ENCODE peak calls at places on chromosome 17, in ten cellular contexts. One of them, this sample, is unnamed.

GRCh38 chr17:78852709-78853111 is 12.1 kb upstream of the USP36 start:
- DNase-seq in RPMI8226: no peak
- DNase-seq in choroid plexus epithelial cell: no peak
- DNase-seq in dermis blood vessel endothelial cell: peak; percentile 33
- DNase-seq in T-cell: no peak
- DNase-seq in frontal cortex: no peak
- DNase-seq in NCI-H526: no peak
- DNase-seq in C1 segment of cervical spinal cord: no peak
- DNase-seq in activated T-helper 1 cell treated with anti-CD3 and anti-CD28 coated beads, Interleukin-12 subunit alpha, Interleukin-12 subunit beta, Interleukin-2, Interleukin-4 antibody, amounts not matched to agents 30 ng/mL and 10 ng/mL and 1 ng/mL, durations not matched to agents 14 hours and 24 hours and 36 hours: no peak
- DNase-seq in activated CD4-positive, alpha-beta T cell treated with anti-CD3 and anti-CD28 coated beads for 24 hours: no peak
- DNase-seq in this sample: no peak

GRCh38 chr17:42274812-42275526 is 1.2 kb downstream of the STAT5B start:
- DNase-seq in T-cell: no peak
- DNase-seq in choroid plexus epithelial cell: peak; percentile 48
- DNase-seq in C1 segment of cervical spinal cord: no peak
- DNase-seq in RPMI8226: no peak
- DNase-seq in activated T-helper 1 cell treated with anti-CD3 and anti-CD28 coated beads, Interleukin-12 subunit alpha, Interleukin-12 subunit beta, Interleukin-2, Interleukin-4 antibody, amounts not matched to agents 30 ng/mL and 10 ng/mL and 1 ng/mL, durations not matched to agents 14 hours and 24 hours and 36 hours: no peak
- DNase-seq in NCI-H526: no peak
- DNase-seq in activated CD4-positive, alpha-beta T cell treated with anti-CD3 and anti-CD28 coated beads for 24 hours: no peak
- DNase-seq in frontal cortex: no peak
- DNase-seq in dermis blood vessel endothelial cell: no peak
- DNase-seq in this sample: no peak

GRCh38 chr17:9234404-9234945 is 213.2 kb downstream of the NTN1 start:
- DNase-seq in RPMI8226: no peak
- DNase-seq in frontal cortex: no peak
- DNase-seq in dermis blood vessel endothelial cell: no peak
- DNase-seq in T-cell: no peak
- DNase-seq in C1 segment of cervical spinal cord: no peak
- DNase-seq in activated CD4-positive, alpha-beta T cell treated with anti-CD3 and anti-CD28 coated beads for 24 hours: no peak
- DNase-seq in choroid plexus epithelial cell: no peak
- DNase-seq in activated T-helper 1 cell treated with anti-CD3 and anti-CD28 coated beads, Interleukin-12 subunit alpha, Interleukin-12 subunit beta, Interleukin-2, Interleukin-4 antibody, amounts not matched to agents 30 ng/mL and 10 ng/mL and 1 ng/mL, durations not matched to agents 14 hours and 24 hours and 36 hours: no peak
- DNase-seq in NCI-H526: no peak
- DNase-seq in this sample: no peak

GRCh38 chr17:28950017-28950751 is 1.1 kb downstream of the PHF12 start:
- DNase-seq in choroid plexus epithelial cell: peak; percentile 54
- DNase-seq in T-cell: peak; percentile 69
- DNase-seq in dermis blood vessel endothelial cell: peak; percentile 58
- DNase-seq in C1 segment of cervical spinal cord: peak; percentile 41
- DNase-seq in NCI-H526: peak; percentile 37
- DNase-seq in activated T-helper 1 cell treated with anti-CD3 and anti-CD28 coated beads, Interleukin-12 subunit alpha, Interleukin-12 subunit beta, Interleukin-2, Interleukin-4 antibody, amounts not matched to agents 30 ng/mL and 10 ng/mL and 1 ng/mL, durations not matched to agents 14 hours and 24 hours and 36 hours: peak; percentile 45
- DNase-seq in frontal cortex: peak; percentile 56
- DNase-seq in activated CD4-positive, alpha-beta T cell treated with anti-CD3 and anti-CD28 coated beads for 24 hours: peak; percentile 34
- DNase-seq in RPMI8226: peak; percentile 46
- DNase-seq in this sample: peak; percentile 56

GRCh38 chr17:37691807-37692206 is 48.6 kb upstream of the DDX52 start:
- DNase-seq in activated CD4-positive, alpha-beta T cell treated with anti-CD3 and anti-CD28 coated beads for 24 hours: no peak
- DNase-seq in RPMI8226: no peak
- DNase-seq in activated T-helper 1 cell treated with anti-CD3 and anti-CD28 coated beads, Interleukin-12 subunit alpha, Interleukin-12 subunit beta, Interleukin-2, Interleukin-4 antibody, amounts not matched to agents 30 ng/mL and 10 ng/mL and 1 ng/mL, durations not matched to agents 14 hours and 24 hours and 36 hours: no peak
- DNase-seq in dermis blood vessel endothelial cell: no peak
- DNase-seq in C1 segment of cervical spinal cord: no peak
- DNase-seq in NCI-H526: no peak
- DNase-seq in frontal cortex: no peak
- DNase-seq in T-cell: no peak
- DNase-seq in choroid plexus epithelial cell: no peak
- DNase-seq in this sample: no peak

GRCh38 chr17:66775881-66776400 is 59.0 kb upstream of the CACNG5 start:
- DNase-seq in dermis blood vessel endothelial cell: no peak
- DNase-seq in T-cell: no peak
- DNase-seq in activated T-helper 1 cell treated with anti-CD3 and anti-CD28 coated beads, Interleukin-12 subunit alpha, Interleukin-12 subunit beta, Interleukin-2, Interleukin-4 antibody, amounts not matched to agents 30 ng/mL and 10 ng/mL and 1 ng/mL, durations not matched to agents 14 hours and 24 hours and 36 hours: no peak
- DNase-seq in activated CD4-positive, alpha-beta T cell treated with anti-CD3 and anti-CD28 coated beads for 24 hours: no peak
- DNase-seq in choroid plexus epithelial cell: no peak
- DNase-seq in RPMI8226: no peak
- DNase-seq in NCI-H526: no peak
- DNase-seq in frontal cortex: no peak
- DNase-seq in C1 segment of cervical spinal cord: no peak
- DNase-seq in this sample: no peak

GRCh38 chr17:49633250-49633649 is 44.6 kb downstream of the SPOP start:
- DNase-seq in dermis blood vessel endothelial cell: no peak
- DNase-seq in frontal cortex: no peak
- DNase-seq in NCI-H526: no peak
- DNase-seq in activated CD4-positive, alpha-beta T cell treated with anti-CD3 and anti-CD28 coated beads for 24 hours: no peak
- DNase-seq in T-cell: no peak
- DNase-seq in RPMI8226: no peak
- DNase-seq in choroid plexus epithelial cell: no peak
- DNase-seq in C1 segment of cervical spinal cord: no peak
- DNase-seq in activated T-helper 1 cell treated with anti-CD3 and anti-CD28 coated beads, Interleukin-12 subunit alpha, Interleukin-12 subunit beta, Interleukin-2, Interleukin-4 antibody, amounts not matched to agents 30 ng/mL and 10 ng/mL and 1 ng/mL, durations not matched to agents 14 hours and 24 hours and 36 hours: no peak
- DNase-seq in this sample: no peak

GRCh38 chr17:77459018-77459755 is 318.4 kb downstream of the SEC14L1 start:
- DNase-seq in dermis blood vessel endothelial cell: no peak
- DNase-seq in T-cell: no peak
- DNase-seq in NCI-H526: no peak
- DNase-seq in choroid plexus epithelial cell: no peak
- DNase-seq in RPMI8226: no peak
- DNase-seq in frontal cortex: no peak
- DNase-seq in C1 segment of cervical spinal cord: no peak
- DNase-seq in activated CD4-positive, alpha-beta T cell treated with anti-CD3 and anti-CD28 coated beads for 24 hours: no peak
- DNase-seq in activated T-helper 1 cell treated with anti-CD3 and anti-CD28 coated beads, Interleukin-12 subunit alpha, Interleukin-12 subunit beta, Interleukin-2, Interleukin-4 antibody, amounts not matched to agents 30 ng/mL and 10 ng/mL and 1 ng/mL, durations not matched to agents 14 hours and 24 hours and 36 hours: no peak
- DNase-seq in this sample: no peak

GRCh38 chr17:77155125-77155524 is 14.4 kb downstream of the SEC14L1 start:
- DNase-seq in activated T-helper 1 cell treated with anti-CD3 and anti-CD28 coated beads, Interleukin-12 subunit alpha, Interleukin-12 subunit beta, Interleukin-2, Interleukin-4 antibody, amounts not matched to agents 30 ng/mL and 10 ng/mL and 1 ng/mL, durations not matched to agents 14 hours and 24 hours and 36 hours: no peak
- DNase-seq in C1 segment of cervical spinal cord: no peak
- DNase-seq in NCI-H526: no peak
- DNase-seq in RPMI8226: no peak
- DNase-seq in T-cell: no peak
- DNase-seq in dermis blood vessel endothelial cell: no peak
- DNase-seq in choroid plexus epithelial cell: no peak
- DNase-seq in frontal cortex: no peak
- DNase-seq in activated CD4-positive, alpha-beta T cell treated with anti-CD3 and anti-CD28 coated beads for 24 hours: no peak
- DNase-seq in this sample: no peak

GRCh38 chr17:66466933-66467367 is 164.5 kb downstream of the PRKCA start:
- DNase-seq in choroid plexus epithelial cell: peak; percentile 99
- DNase-seq in T-cell: no peak
- DNase-seq in frontal cortex: no peak
- DNase-seq in activated T-helper 1 cell treated with anti-CD3 and anti-CD28 coated beads, Interleukin-12 subunit alpha, Interleukin-12 subunit beta, Interleukin-2, Interleukin-4 antibody, amounts not matched to agents 30 ng/mL and 10 ng/mL and 1 ng/mL, durations not matched to agents 14 hours and 24 hours and 36 hours: peak; percentile 55
- DNase-seq in NCI-H526: no peak
- DNase-seq in RPMI8226: no peak
- DNase-seq in C1 segment of cervical spinal cord: no peak
- DNase-seq in dermis blood vessel endothelial cell: peak; percentile 96
- DNase-seq in activated CD4-positive, alpha-beta T cell treated with anti-CD3 and anti-CD28 coated beads for 24 hours: peak; percentile 32
- DNase-seq in this sample: no peak

GRCh38 chr17:27980035-27980434 is 62.4 kb upstream of the NLK start:
- DNase-seq in C1 segment of cervical spinal cord: no peak
- DNase-seq in NCI-H526: no peak
- DNase-seq in T-cell: no peak
- DNase-seq in choroid plexus epithelial cell: peak; percentile 76
- DNase-seq in dermis blood vessel endothelial cell: peak; percentile 100
- DNase-seq in activated T-helper 1 cell treated with anti-CD3 and anti-CD28 coated beads, Interleukin-12 subunit alpha, Interleukin-12 subunit beta, Interleukin-2, Interleukin-4 antibody, amounts not matched to agents 30 ng/mL and 10 ng/mL and 1 ng/mL, durations not matched to agents 14 hours and 24 hours and 36 hours: no peak
- DNase-seq in RPMI8226: no peak
- DNase-seq in frontal cortex: no peak
- DNase-seq in activated CD4-positive, alpha-beta T cell treated with anti-CD3 and anti-CD28 coated beads for 24 hours: no peak
- DNase-seq in this sample: no peak

GRCh38 chr17:72411124-72411563 is 290.3 kb downstream of the SOX9 start:
- DNase-seq in activated CD4-positive, alpha-beta T cell treated with anti-CD3 and anti-CD28 coated beads for 24 hours: no peak
- DNase-seq in frontal cortex: no peak
- DNase-seq in choroid plexus epithelial cell: no peak
- DNase-seq in RPMI8226: no peak
- DNase-seq in activated T-helper 1 cell treated with anti-CD3 and anti-CD28 coated beads, Interleukin-12 subunit alpha, Interleukin-12 subunit beta, Interleukin-2, Interleukin-4 antibody, amounts not matched to agents 30 ng/mL and 10 ng/mL and 1 ng/mL, durations not matched to agents 14 hours and 24 hours and 36 hours: no peak
- DNase-seq in C1 segment of cervical spinal cord: no peak
- DNase-seq in T-cell: no peak
- DNase-seq in NCI-H526: no peak
- DNase-seq in dermis blood vessel endothelial cell: no peak
- DNase-seq in this sample: no peak

GRCh38 chr17:63333869-63334268 is 112.2 kb downstream of the CYB561 start:
- DNase-seq in activated CD4-positive, alpha-beta T cell treated with anti-CD3 and anti-CD28 coated beads for 24 hours: no peak
- DNase-seq in activated T-helper 1 cell treated with anti-CD3 and anti-CD28 coated beads, Interleukin-12 subunit alpha, Interleukin-12 subunit beta, Interleukin-2, Interleukin-4 antibody, amounts not matched to agents 30 ng/mL and 10 ng/mL and 1 ng/mL, durations not matched to agents 14 hours and 24 hours and 36 hours: no peak
- DNase-seq in T-cell: no peak
- DNase-seq in dermis blood vessel endothelial cell: no peak
- DNase-seq in RPMI8226: no peak
- DNase-seq in NCI-H526: no peak
- DNase-seq in frontal cortex: no peak
- DNase-seq in C1 segment of cervical spinal cord: no peak
- DNase-seq in choroid plexus epithelial cell: no peak
- DNase-seq in this sample: no peak

GRCh38 chr17:48444531-48445247 is 14.7 kb upstream of the SKAP1 start:
- DNase-seq in frontal cortex: no peak
- DNase-seq in activated T-helper 1 cell treated with anti-CD3 and anti-CD28 coated beads, Interleukin-12 subunit alpha, Interleukin-12 subunit beta, Interleukin-2, Interleukin-4 antibody, amounts not matched to agents 30 ng/mL and 10 ng/mL and 1 ng/mL, durations not matched to agents 14 hours and 24 hours and 36 hours: no peak
- DNase-seq in choroid plexus epithelial cell: no peak
- DNase-seq in C1 segment of cervical spinal cord: no peak
- DNase-seq in RPMI8226: no peak
- DNase-seq in dermis blood vessel endothelial cell: no peak
- DNase-seq in NCI-H526: no peak
- DNase-seq in T-cell: peak; percentile 48
- DNase-seq in activated CD4-positive, alpha-beta T cell treated with anti-CD3 and anti-CD28 coated beads for 24 hours: no peak
- DNase-seq in this sample: no peak

GRCh38 chr17:72576289-72576759 is 455.5 kb downstream of the SOX9 start:
- DNase-seq in NCI-H526: no peak
- DNase-seq in dermis blood vessel endothelial cell: no peak
- DNase-seq in frontal cortex: peak; percentile 45
- DNase-seq in RPMI8226: no peak
- DNase-seq in choroid plexus epithelial cell: no peak
- DNase-seq in T-cell: no peak
- DNase-seq in activated T-helper 1 cell treated with anti-CD3 and anti-CD28 coated beads, Interleukin-12 subunit alpha, Interleukin-12 subunit beta, Interleukin-2, Interleukin-4 antibody, amounts not matched to agents 30 ng/mL and 10 ng/mL and 1 ng/mL, durations not matched to agents 14 hours and 24 hours and 36 hours: no peak
- DNase-seq in C1 segment of cervical spinal cord: no peak
- DNase-seq in activated CD4-positive, alpha-beta T cell treated with anti-CD3 and anti-CD28 coated beads for 24 hours: no peak
- DNase-seq in this sample: no peak

GRCh38 chr17:77959926-77960521 is 1.5 kb downstream of the TNRC6C start:
- DNase-seq in dermis blood vessel endothelial cell: peak; percentile 14
- DNase-seq in T-cell: peak; percentile 22
- DNase-seq in RPMI8226: no peak
- DNase-seq in choroid plexus epithelial cell: peak; percentile 54
- DNase-seq in NCI-H526: peak; percentile 76
- DNase-seq in activated T-helper 1 cell treated with anti-CD3 and anti-CD28 coated beads, Interleukin-12 subunit alpha, Interleukin-12 subunit beta, Interleukin-2, Interleukin-4 antibody, amounts not matched to agents 30 ng/mL and 10 ng/mL and 1 ng/mL, durations not matched to agents 14 hours and 24 hours and 36 hours: no peak
- DNase-seq in frontal cortex: no peak
- DNase-seq in activated CD4-positive, alpha-beta T cell treated with anti-CD3 and anti-CD28 coated beads for 24 hours: peak; percentile 14
- DNase-seq in C1 segment of cervical spinal cord: no peak
- DNase-seq in this sample: no peak

This sample was measured in stimulated activated naive B cell treated with anti-CD40 and anti-IgM and Interleukin-4, amounts not matched to agents 10 μg/mL and 1 μg/mL and 100 μg/mL, for 72 hours.